ENCODE peak calls at places on chromosome 3, in eight cellular contexts. C is A549; J is K562; H is transverse colon; B is Panc1; F is CD8-positive, alpha-beta memory T cell; L is left ventricle myocardium inferior; E is ovary. O is an unnamed sample.
A peak's percentile ranks its signal among the peaks of the same experiment; 100 is the strongest.

GRCh38 chr3:159724627-159725026 is 264.0 kb upstream of the IL12A start:
- DNase-seq in C (no peak), J (no peak), H (no peak), B (no peak), F (no peak), L (no peak), E (no peak), O (no peak)

GRCh38 chr3:113241292-113242033 is 30.1 kb downstream of the BOC start:
- DNase-seq in C (no peak), J (no peak), H (no peak), B (no peak), F (no peak), L (no peak), E (no peak), O (no peak)

GRCh38 chr3:179806177-179806576 is 153.3 kb downstream of the USP13 start:
- DNase-seq in C (no peak), J (no peak), H (no peak), B (no peak), F (no peak), L (no peak), E (no peak), O (no peak)

GRCh38 chr3:16462679-16463078 is 50.8 kb downstream of the RFTN1 start:
- DNase-seq in C (no peak), J (no peak), H (no peak), B (no peak), F (peak; percentile 53), L (no peak), E (no peak), O (no peak)

GRCh38 chr3:109480014-109480413 is 142.7 kb upstream of the DPPA4 start:
- DNase-seq in C (no peak), J (no peak), H (no peak), B (no peak), F (no peak), L (no peak), E (no peak), O (no peak)

GRCh38 chr3:13281657-13282527 is 138.2 kb downstream of the NUP210 start:
- DNase-seq in C (peak; percentile 58), J (peak; percentile 50), H (peak; percentile 20), B (no peak), F (no peak), L (peak; percentile 63), E (no peak), O (no peak)

GRCh38 chr3:172654470-172654869 is 56.4 kb downstream of the NCEH1 start:
- DNase-seq in C (no peak), J (no peak), H (no peak), B (no peak), F (no peak), L (no peak), E (no peak), O (no peak)

GRCh38 chr3:127441764-127442163 is 148.8 kb downstream of the TPRA1 start:
- DNase-seq in C (no peak), J (no peak), H (no peak), B (no peak), F (no peak), L (no peak), E (no peak), O (no peak)

GRCh38 chr3:127421943-127422662 is 134.3 kb upstream of the PRR20G start:
- DNase-seq in C (no peak), J (no peak), H (no peak), B (no peak), F (no peak), L (no peak), E (no peak), O (no peak)

GRCh38 chr3:149660462-149660861 is 2.6 kb upstream of the WWTR1 start:
- DNase-seq in C (peak; percentile 52), J (no peak), H (no peak), B (no peak), F (no peak), L (no peak), E (no peak), O (no peak)

GRCh38 chr3:6861989-6862879 is 1.3 kb downstream of the GRM7 start:
- DNase-seq in C (no peak), J (no peak), H (no peak), B (no peak), F (no peak), L (no peak), E (no peak), O (no peak)

GRCh38 chr3:101829066-101829830 is 20.1 kb upstream of the NFKBIZ start:
- DNase-seq in C (no peak), J (no peak), H (peak; percentile 66), B (no peak), F (peak; percentile 64), L (peak; percentile 67), E (peak; percentile 62), O (peak; percentile 41)

GRCh38 chr3:61522064-61522463 is 39.3 kb upstream of the PTPRG start:
- DNase-seq in C (no peak), J (no peak), H (no peak), B (no peak), F (no peak), L (no peak), E (no peak), O (no peak)

GRCh38 chr3:133136114-133137041 is 98.2 kb downstream of the TMEM108 start:
- DNase-seq in C (no peak), J (no peak), H (no peak), B (no peak), F (no peak), L (no peak), E (no peak), O (no peak)

GRCh38 chr3:119380697-119381096 is 82.7 kb downstream of the TMEM39A start:
- DNase-seq in C (peak; percentile 45), J (no peak), H (no peak), B (no peak), F (no peak), L (no peak), E (no peak), O (no peak)

DNA sequence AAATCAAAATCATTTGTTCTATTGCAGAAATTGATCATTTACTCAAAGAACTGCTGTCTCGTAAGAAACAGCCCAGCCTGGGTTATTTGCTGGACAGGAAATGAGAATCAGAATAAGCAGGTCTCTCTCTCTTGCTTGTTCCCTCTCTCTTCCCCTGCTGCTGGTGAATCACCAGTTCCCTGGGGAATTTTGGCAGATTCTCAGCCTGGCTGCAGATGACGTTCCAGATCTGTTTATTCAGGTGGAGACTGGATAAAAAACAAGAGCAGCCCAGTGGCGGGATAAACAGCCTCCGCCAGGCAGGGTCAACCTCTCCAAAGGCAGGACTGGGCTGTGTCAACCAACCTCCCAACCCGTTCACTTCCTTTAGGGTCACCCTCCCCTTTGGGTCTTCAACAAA is 72.1 kb downstream of the LRIG1 start:
- DNase-seq in C (peak; percentile 85), J (no peak), H (peak; percentile 66), B (peak; percentile 38), F (no peak), L (peak; percentile 65), E (peak; percentile 74), O (no peak)
- H3K4me1 ChIP-seq in C (peaks cover 14% of the 10 kb centered on the region), J (no peaks in the 10 kb centered on the region), H (peaks cover 44% of the 10 kb centered on the region), B (no peaks in the 10 kb centered on the region), F (peaks cover 6% of the 10 kb centered on the region), L (peaks cover 96% of the 10 kb centered on the region), E (peaks cover 25% of the 10 kb centered on the region), O (no peaks in the 10 kb centered on the region)

DNA sequence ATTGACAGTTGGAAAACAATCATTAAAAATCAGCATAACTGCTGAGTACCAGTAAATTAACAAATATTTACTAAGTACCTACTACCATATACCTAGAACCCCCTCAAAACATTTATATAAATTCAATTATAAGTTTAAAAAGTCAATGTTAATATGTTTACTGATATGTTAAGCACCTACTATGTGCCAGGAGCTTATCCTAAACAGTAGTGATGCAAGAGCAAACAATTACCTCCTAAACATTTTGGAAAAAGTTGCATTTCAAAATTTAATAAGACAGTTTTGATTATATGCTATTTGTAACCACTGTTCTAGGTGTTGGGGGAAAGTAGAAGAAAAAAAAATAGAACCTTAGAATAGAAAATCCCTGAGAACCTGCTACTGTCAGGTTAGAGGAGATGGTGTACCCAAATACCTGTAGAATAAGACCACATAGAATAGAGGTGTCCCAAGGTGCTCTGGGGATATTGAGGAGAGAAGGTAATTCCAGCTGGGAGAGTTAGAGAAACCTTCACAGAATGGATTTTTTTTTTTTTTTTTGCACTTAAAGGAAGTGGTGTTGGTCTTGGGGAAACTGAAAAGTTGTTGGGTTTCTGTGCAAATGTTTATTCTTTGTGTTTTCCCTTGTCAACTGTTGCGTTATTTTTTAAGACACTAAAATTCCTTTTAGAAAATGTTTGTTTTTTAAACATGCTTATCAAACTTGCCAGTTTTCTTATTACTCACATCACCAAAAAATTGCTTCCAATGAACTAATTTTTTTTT is 16.0 kb downstream of the SNRK start:
- DNase-seq in C (no peak), J (no peak), H (no peak), B (no peak), F (no peak), L (no peak), E (no peak), O (no peak)
- H3K4me1 ChIP-seq in C (no peaks in the 10 kb centered on the region), J (no peaks in the 10 kb centered on the region), H (peaks cover 38% of the 10 kb centered on the region), B (no peaks in the 10 kb centered on the region), F (peaks cover 92% of the 10 kb centered on the region), L (peaks cover 96% of the 10 kb centered on the region), E (peaks cover 5% of the 10 kb centered on the region), O (peaks cover 81% of the 10 kb centered on the region)

GRCh38 chr3:134360046-134360445 is 14.2 kb downstream of the AMOTL2 start:
- DNase-seq in C (no peak), J (no peak), H (no peak), B (no peak), F (no peak), L (no peak), E (peak; percentile 22), O (no peak)
- H3K4me1 ChIP-seq in C (peaks cover 97% of the 10 kb centered on the region), J (no peaks in the 10 kb centered on the region), H (peaks cover 49% of the 10 kb centered on the region), B (peaks cover 99% of the 10 kb centered on the region), F (peaks cover 18% of the 10 kb centered on the region), L (peaks cover 99% of the 10 kb centered on the region), E (peaks cover 47% of the 10 kb centered on the region), O (peaks cover 19% of the 10 kb centered on the region)

GRCh38 chr3:48026098-48026497 is 9.9 kb upstream of the MAP4 start:
- DNase-seq in C (no peak), J (no peak), H (no peak), B (no peak), F (no peak), L (no peak), E (no peak), O (no peak)

GRCh38 chr3:48024401-48024800 is 8.2 kb upstream of the MAP4 start:
- DNase-seq in C (no peak), J (no peak), H (no peak), B (no peak), F (no peak), L (no peak), E (no peak), O (no peak)

GRCh38 chr3:48022178-48022577 is 6.0 kb upstream of the MAP4 start:
- DNase-seq in C (no peak), J (no peak), H (no peak), B (no peak), F (no peak), L (no peak), E (no peak), O (no peak)

GRCh38 chr3:48026951-48027908 is 11.0 kb upstream of the MAP4 start:
- DNase-seq in C (no peak), J (no peak), H (no peak), B (no peak), F (no peak), L (no peak), E (no peak), O (no peak)

GRCh38 chr3:48023377-48023776 is 7.2 kb upstream of the MAP4 start:
- DNase-seq in C (no peak), J (no peak), H (no peak), B (no peak), F (no peak), L (no peak), E (no peak), O (no peak)
- H3K4me1 ChIP-seq in C (peaks cover 35% of the 10 kb centered on the region), J (no peaks in the 10 kb centered on the region), H (peaks cover 61% of the 10 kb centered on the region), B (no peaks in the 10 kb centered on the region), F (no peaks in the 10 kb centered on the region), L (peaks cover 87% of the 10 kb centered on the region), E (peaks cover 11% of the 10 kb centered on the region), O (no peaks in the 10 kb centered on the region)

O was measured in CD8-positive, alpha-beta T cell.